ENCODE peak calls at places on chromosomes 5 and 9, in eight cellular contexts. J, C, D, M, L, O, T and Q are unnamed samples.

GRCh38 chr5:1838013-1838412 is 36.8 kb downstream of the NDUFS6 start:
- DNase-seq in L (no peak), O (peak; percentile 51), C (no peak), M (no peak), D (no peak), T (no peak), J (no peak), Q (no peak)

GRCh38 chr5:74342948-74343682 is 297.4 kb downstream of the ENC1 start:
- DNase-seq in C (no peak), M (peak; percentile 17), L (peak; percentile 41), J (no peak), O (no peak), D (no peak), T (no peak), Q (no peak)

GRCh38 chr5:127586371-127586770 is 62.5 kb upstream of the CTXN3 start:
- DNase-seq in C (no peak), D (no peak), L (peak; percentile 53), O (no peak), J (no peak), M (no peak), T (no peak), Q (no peak)

GRCh38 chr5:179803651-179804598 is 2.7 kb downstream of the MGAT4B start:
- DNase-seq in C (no peak), J (no peak), L (no peak), D (no peak), O (peak; percentile 72), T (no peak), M (peak; percentile 43), Q (no peak)

GRCh38 chr9:98054376-98054951 is 2.1 kb upstream of the NANS start:
- DNase-seq in M (no peak), C (no peak), T (no peak), J (no peak), L (no peak), D (no peak), O (no peak), Q (no peak)

GRCh38 chr5:159820692-159821091 is 95.6 kb upstream of the ADRA1B start:
- DNase-seq in M (no peak), C (no peak), L (no peak), J (no peak), D (no peak), T (no peak), O (no peak), Q (no peak)

GRCh38 chr9:12726795-12727194 is 33.6 kb downstream of the TYRP1 start:
- DNase-seq in O (no peak), C (no peak), M (no peak), L (no peak), T (no peak), D (no peak), J (no peak), Q (no peak)

GRCh38 chr5:147989977-147990376 is 73.8 kb upstream of the SPINK5 start:
- DNase-seq in D (no peak), O (no peak), C (no peak), M (no peak), L (no peak), T (no peak), J (no peak), Q (no peak)

GRCh38 chr5:138636401-138636944 is 61.3 kb upstream of the HSPA9 start:
- DNase-seq in L (no peak), D (no peak), T (no peak), O (no peak), J (no peak), M (peak; percentile 69), C (no peak), Q (no peak)

GRCh38 chr5:149546974-149547373 is 4.3 kb downstream of the CSNK1A1 start:
- DNase-seq in J (no peak), T (no peak), C (no peak), D (no peak), M (no peak), L (no peak), O (no peak), Q (no peak)

GRCh38 chr9:123235448-123235847 is 32.9 kb downstream of the STRBP start:
- DNase-seq in M (no peak), O (no peak), C (no peak), D (no peak), J (no peak), T (no peak), L (no peak), Q (no peak)

GRCh38 chr5:169945831-169946261 is 34.4 kb downstream of the INSYN2B start:
- DNase-seq in J (peak; percentile 86), O (no peak), L (peak; percentile 99), C (peak; percentile 58), T (peak; percentile 20), D (no peak), M (peak; percentile 69), Q (no peak)

GRCh38 chr5:14595189-14595588 is 13.6 kb downstream of the OTULINL start:
- DNase-seq in D (no peak), L (no peak), O (no peak), C (no peak), M (no peak), T (no peak), J (no peak), Q (peak; percentile 25)

GRCh38 chr5:180648658-180649296 is 623 bp downstream of the FLT4 start:
- DNase-seq in L (no peak), D (peak; percentile 33), C (no peak), T (peak; percentile 15), O (peak; percentile 65), J (no peak), M (peak; percentile 87), Q (no peak)

GRCh38 chr5:139774980-139775654 is 20.5 kb upstream of the PSD2 start:
- DNase-seq in T (peak; percentile 77), C (peak; percentile 71), D (peak; percentile 88), O (peak; percentile 86), L (peak; percentile 54), J (no peak), M (peak; percentile 99), Q (peak; percentile 91)

GRCh38 chr5:172946146-172946545 is 13.1 kb upstream of the RPL26L1 start:
- DNase-seq in D (no peak), T (no peak), L (no peak), J (no peak), M (no peak), C (peak; percentile 15), O (peak; percentile 32), Q (no peak)

GRCh38 chr5:74648835-74649286 is 8.3 kb upstream of the ENC1 start:
- DNase-seq in D (no peak), C (no peak), T (no peak), M (no peak), L (peak; percentile 77), O (no peak), J (no peak), Q (no peak)

GRCh38 chr5:170522211-170523128 is 18.6 kb downstream of the KCNIP1 start:
- DNase-seq in C (no peak), L (no peak), D (no peak), J (no peak), O (no peak), T (no peak), M (no peak), Q (peak; percentile 95)

GRCh38 chr5:173050791-173051190 is 5.4 kb upstream of the CREBRF start:
- DNase-seq in L (no peak), T (no peak), D (no peak), O (no peak), C (no peak), J (no peak), M (no peak), Q (no peak)

GRCh38 chr5:95879661-95880060 is 57.1 kb upstream of the GLRX start:
- DNase-seq in L (no peak), C (no peak), O (no peak), J (no peak), M (no peak), T (no peak), D (no peak), Q (no peak)

GRCh38 chr5:176501333-176501732 is 35.9 kb downstream of the RNF44 start:
- DNase-seq in J (peak; percentile 53), O (no peak), D (no peak), T (no peak), C (no peak), L (peak; percentile 50), M (no peak), Q (no peak)

DNA sequence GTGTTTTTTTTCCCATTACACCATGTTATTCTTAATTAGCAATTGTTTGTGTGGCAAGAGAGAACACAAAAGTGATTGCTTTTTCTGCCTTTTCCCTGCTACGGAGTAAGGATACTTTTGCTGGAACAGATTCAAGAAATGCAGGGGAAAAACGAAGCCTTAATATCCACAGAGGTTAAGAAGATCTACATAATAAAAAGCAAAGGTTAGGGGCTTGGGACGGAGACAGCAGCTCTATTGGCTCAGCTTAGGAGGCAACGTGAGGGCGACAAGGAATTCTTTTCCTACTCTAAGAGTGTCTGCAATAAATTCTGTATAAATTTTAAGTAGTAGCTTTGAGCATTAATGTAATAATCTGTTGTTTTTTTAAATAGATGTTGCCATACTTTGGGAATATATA is 693.3 kb downstream of the DTWD2 start:
- DNase-seq in O (no peak), C (no peak), M (no peak), D (no peak), L (no peak), T (no peak), J (no peak), Q (no peak)
- TF ChIP-seq CTCF in O (no peak), C (no peak), M (no peak), D (no peak), L (no peak), T (no peak), J (no peak), Q (no peak)

GRCh38 chr5:68285075-68285827 is 69.7 kb downstream of the PIK3R1 start:
- DNase-seq in J (no peak), M (no peak), T (no peak), C (no peak), O (no peak), D (no peak), L (no peak), Q (no peak)

GRCh38 chr5:68285857-68286611 is 70.5 kb downstream of the PIK3R1 start:
- DNase-seq in T (no peak), C (no peak), M (no peak), J (no peak), O (no peak), D (no peak), L (peak; percentile 75), Q (no peak)

GRCh38 chr5:68287631-68287975 is 72.0 kb downstream of the PIK3R1 start:
- DNase-seq in M (no peak), T (no peak), L (no peak), D (no peak), O (no peak), J (no peak), C (no peak), Q (no peak)

GRCh38 chr5:68287976-68288755 is 72.6 kb downstream of the PIK3R1 start:
- DNase-seq in D (peak; percentile 17), L (peak; percentile 62), T (peak; percentile 76), J (no peak), M (peak; percentile 81), O (peak; percentile 76), C (peak; percentile 55), Q (peak; percentile 87)

GRCh38 chr5:68286612-68286912 is 71.0 kb downstream of the PIK3R1 start:
- DNase-seq in J (no peak), M (no peak), C (no peak), T (no peak), D (no peak), O (no peak), L (no peak), Q (no peak)
- TF ChIP-seq CTCF in J (no peak), M (no peak), C (no peak), T (no peak), D (no peak), O (no peak), L (no peak), Q (no peak)

GRCh38 chr5:151463137-151464029 is 16.0 kb downstream of the SLC36A1 start:
- DNase-seq in C (no peak), L (no peak), M (peak; percentile 90), D (no peak), O (no peak), J (no peak), T (no peak), Q (no peak)
- TF ChIP-seq CTCF in C (no peak), L (peak; percentile 43), M (peak; percentile 92), D (peak; percentile 32), O (peak; percentile 17), J (peak; percentile 40), T (peak; percentile 42), Q (peak; percentile 49)

GRCh38 chr9:114512337-114512874 is 7.1 kb upstream of the WHRN start:
- DNase-seq in T (no peak), C (no peak), M (no peak), L (no peak), D (no peak), J (no peak), O (no peak), Q (no peak)
- TF ChIP-seq CTCF in T (no peak), C (no peak), M (no peak), L (no peak), D (no peak), J (no peak), O (no peak), Q (no peak)